ENCODE peak calls at places on chromosomes 1 and 21, in five cellular contexts. K, F, E, I and N are unnamed samples.

GRCh38 chr1:51330331-51331201 is at the start of gene TTC39A:
- DNase-seq in K (no peak), F (peak), E (no peak), I (no peak), N (peak)

GRCh38 chr1:7873801-7874795 is 21.2 kb upstream of the UTS2 start:
- DNase-seq in K (no peak), F (no peak), E (no peak), I (no peak), N (no peak)

GRCh38 chr1:173205146-173206051 is 1.7 kb downstream of the TNFSF4 start:
- DNase-seq in K (no peak), F (peak), E (no peak), I (no peak), N (no peak)

GRCh38 chr1:210400043-210400840 is 71.5 kb downstream of the HHAT start:
- DNase-seq in K (peak), F (peak), E (peak), I (peak), N (peak)

GRCh38 chr21:46156678-46157077 is 1.3 kb upstream of the FTCD start:
- DNase-seq in K (no peak), F (no peak), E (no peak), I (no peak), N (no peak)

GRCh38 chr1:56696663-56697062 is 51.5 kb downstream of the PRKAA2 start:
- DNase-seq in K (no peak), F (no peak), E (no peak), I (no peak), N (no peak)

GRCh38 chr1:229402993-229403392 is 30.9 kb downstream of the ACTA1 start:
- DNase-seq in K (no peak), F (no peak), E (no peak), I (no peak), N (no peak)

GRCh38 chr1:203593723-203594122 is 32.9 kb upstream of the ATP2B4 start:
- DNase-seq in K (peak), F (no peak), E (no peak), I (peak), N (no peak)

GRCh38 chr1:21956720-21957552 is 19.8 kb upstream of the HSPG2 start:
- DNase-seq in K (no peak), F (peak), E (no peak), I (peak), N (no peak)

GRCh38 chr1:184272178-184272866 is 114.5 kb upstream of the C1orf21 start:
- DNase-seq in K (no peak), F (no peak), E (no peak), I (no peak), N (no peak)

GRCh38 chr1:236502972-236503639 is 20.7 kb upstream of the LGALS8 start:
- DNase-seq in K (peak), F (peak), E (no peak), I (peak), N (peak)

GRCh38 chr1:9615316-9616063 is 26.8 kb downstream of the TMEM201 start:
- DNase-seq in K (peak), F (peak), E (no peak), I (peak), N (peak)

GRCh38 chr1:232319106-232319505 is 310.8 kb downstream of the SIPA1L2 start:
- DNase-seq in K (no peak), F (peak), E (no peak), I (peak), N (no peak)

GRCh38 chr1:114671011-114671938 is 1.4 kb upstream of the DENND2C start:
- DNase-seq in K (no peak), F (no peak), E (no peak), I (no peak), N (no peak)
- TF ChIP-seq CTCF in K (no peak), F (peak), E (peak), I (no peak), N (no peak)

DNA sequence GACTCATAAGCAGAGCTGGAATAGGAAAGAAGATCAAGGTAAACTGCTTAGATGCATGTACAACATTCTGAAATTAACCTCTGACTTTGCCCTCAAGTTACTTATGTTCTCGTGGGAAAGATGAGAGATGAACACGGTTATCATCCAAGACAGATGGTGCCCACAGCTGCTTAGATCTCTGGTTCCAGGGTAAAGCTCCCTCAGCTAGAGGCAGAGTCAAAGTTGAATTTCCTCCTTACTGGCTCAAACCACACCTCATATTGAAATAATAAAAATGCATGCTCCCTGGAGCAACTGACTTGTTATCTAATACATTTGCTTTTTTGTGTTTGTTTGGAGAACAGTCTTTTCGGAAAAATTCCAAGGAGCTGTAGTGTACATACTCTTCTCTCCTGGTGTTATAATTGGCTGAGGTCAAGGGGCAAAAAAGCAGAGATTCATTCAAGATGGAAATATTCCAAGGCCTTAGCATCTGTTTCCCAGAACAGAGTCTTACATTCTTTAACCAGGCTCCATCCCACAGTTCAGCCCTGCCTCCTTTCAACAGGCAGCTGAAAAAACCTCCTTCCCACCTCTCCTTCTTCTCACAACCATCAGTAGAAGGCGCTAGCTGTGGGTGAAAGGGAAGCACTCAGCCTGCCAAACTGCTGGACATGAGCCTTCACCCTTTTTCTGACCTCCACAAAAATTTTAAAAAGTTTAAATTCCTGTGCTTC is 43.6 kb upstream of the FMO2 start:
- DNase-seq in K (no peak), F (no peak), E (no peak), I (no peak), N (no peak)
- TF ChIP-seq CTCF in K (no peak), F (peak), E (no peak), I (no peak), N (no peak)

DNA sequence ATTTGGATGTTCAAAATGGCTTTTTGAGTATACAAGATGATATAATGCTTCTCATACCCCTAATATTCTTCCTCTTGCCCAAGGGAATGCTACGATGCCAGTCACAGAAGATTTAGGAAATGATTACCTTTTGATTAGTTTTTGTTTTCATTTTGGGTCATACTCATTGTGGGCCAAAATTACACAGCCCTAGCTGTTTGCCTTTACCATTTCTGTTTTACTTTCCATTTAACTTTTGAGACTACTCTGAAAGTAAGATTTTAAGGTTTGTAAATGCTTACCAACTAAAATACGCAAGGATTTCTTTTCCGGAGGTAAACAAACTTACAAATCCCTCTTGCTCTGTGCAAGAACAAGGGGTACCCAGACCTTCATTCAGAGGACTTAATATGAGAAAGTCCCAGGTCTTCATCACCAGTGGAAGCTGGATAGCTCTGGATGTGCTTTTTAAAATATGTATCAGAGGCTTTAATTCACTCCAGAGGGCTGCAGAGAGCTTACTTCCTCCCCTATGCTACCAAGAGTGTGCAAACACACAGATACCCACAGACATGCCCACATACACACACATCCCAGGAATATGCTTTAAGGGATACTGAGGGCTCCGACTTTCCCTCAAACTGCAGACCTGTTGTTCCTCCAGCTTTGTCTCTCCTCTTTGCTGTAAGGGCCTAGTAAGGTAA is 631.4 kb downstream of the SMYD3 start:
- DNase-seq in K (no peak), F (no peak), E (no peak), I (no peak), N (no peak)
- TF ChIP-seq CTCF in K (no peak), F (no peak), E (no peak), I (no peak), N (no peak)

GRCh38 chr21:39852021-39852721 is 15.1 kb upstream of the PCP4 start:
- DNase-seq in K (no peak), F (no peak), E (no peak), I (no peak), N (no peak)

GRCh38 chr21:39850333-39850732 is 16.9 kb upstream of the PCP4 start:
- DNase-seq in K (no peak), F (no peak), E (no peak), I (no peak), N (no peak)

GRCh38 chr21:39852726-39853510 is 14.3 kb upstream of the PCP4 start:
- DNase-seq in K (no peak), F (no peak), E (no peak), I (no peak), N (no peak)

GRCh38 chr21:39851219-39851618 is 16.0 kb upstream of the PCP4 start:
- DNase-seq in K (no peak), F (no peak), E (no peak), I (no peak), N (no peak)

GRCh38 chr21:39854572-39854971 is 12.7 kb upstream of the PCP4 start:
- DNase-seq in K (peak), F (no peak), E (no peak), I (no peak), N (no peak)
- TF ChIP-seq CTCF in K (no peak), F (no peak), E (no peak), I (no peak), N (no peak)

DNA sequence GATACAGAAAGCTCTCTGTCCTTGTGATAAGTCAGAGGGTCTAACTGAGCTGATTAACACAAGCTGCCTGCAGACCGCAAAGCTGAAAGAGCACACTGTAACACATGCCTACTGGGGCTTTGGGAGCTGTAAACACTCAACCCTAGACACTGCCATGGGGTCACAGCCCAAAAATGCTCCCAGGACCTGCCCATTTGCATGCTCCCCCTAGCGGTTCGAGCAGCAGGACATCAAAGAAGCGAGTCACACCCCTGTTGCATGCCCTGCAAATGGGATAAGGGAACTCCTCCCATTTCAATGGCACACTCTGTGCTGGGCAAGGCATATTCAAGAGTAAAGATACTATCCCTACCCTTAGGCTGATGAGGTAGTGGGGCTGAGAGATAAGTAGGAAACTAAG is 22.8 kb downstream of the LCE3E start:
- DNase-seq in K (no peak), F (no peak), E (no peak), I (no peak), N (no peak)
- TF ChIP-seq CTCF in K (no peak), F (no peak), E (no peak), I (no peak), N (no peak)

DNA sequence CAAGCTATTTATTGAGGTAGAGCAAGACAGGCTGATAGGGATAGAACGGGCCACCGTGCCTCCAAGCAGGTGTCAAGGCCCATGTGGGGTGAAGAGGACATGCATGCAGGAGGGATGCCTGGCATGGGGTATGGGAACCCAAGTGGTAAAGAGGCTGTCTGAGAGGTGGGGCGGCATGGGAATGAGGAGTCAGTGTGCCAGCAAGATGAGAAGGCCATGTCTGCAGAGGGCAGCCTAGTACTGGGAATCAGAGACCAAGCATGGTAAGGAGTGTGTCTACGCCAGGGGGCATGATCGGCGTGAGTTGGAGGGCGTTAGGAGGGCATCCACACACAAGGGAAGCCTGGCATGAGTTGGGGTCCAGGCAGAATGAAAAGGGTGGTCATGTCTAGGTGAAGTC is 303.7 kb upstream of the PLD5 start:
- DNase-seq in K (peak), F (no peak), E (peak), I (no peak), N (no peak)
- TF ChIP-seq CTCF in K (no peak), F (no peak), E (peak), I (no peak), N (no peak)

GRCh38 chr1:79074975-79075374 is 68.4 kb upstream of the ADGRL4 start:
- DNase-seq in K (no peak), F (no peak), E (no peak), I (no peak), N (no peak)

GRCh38 chr1:79069828-79070227 is 63.3 kb upstream of the ADGRL4 start:
- DNase-seq in K (no peak), F (no peak), E (no peak), I (no peak), N (no peak)
- TF ChIP-seq CTCF in K (no peak), F (no peak), E (no peak), I (no peak), N (no peak)